ENCODE peak calls at places on chromosomes 6 and 20, in eight cellular contexts. One of them, this sample, is unnamed.

GRCh38 chr6:14601490-14601889 is 483.9 kb downstream of the CD83 start:
- DNase-seq in HCT116: no peak
- DNase-seq in Panc1: no peak
- DNase-seq in SK-N-SH: peak; percentile 22
- DNase-seq in sigmoid colon: no peak
- DNase-seq in GM23338: no peak
- DNase-seq in prostate gland: no peak
- DNase-seq in stomach: peak; percentile 57
- DNase-seq in this sample: peak; percentile 40

GRCh38 chr6:20348091-20348490 is 53.6 kb upstream of the E2F3 start:
- DNase-seq in stomach: no peak
- DNase-seq in GM23338: no peak
- DNase-seq in SK-N-SH: no peak
- DNase-seq in sigmoid colon: no peak
- DNase-seq in Panc1: no peak
- DNase-seq in HCT116: no peak
- DNase-seq in prostate gland: no peak
- DNase-seq in this sample: no peak

GRCh38 chr6:9408718-9409117 is 973.4 kb upstream of the SLC35B3 start:
- DNase-seq in SK-N-SH: no peak
- DNase-seq in GM23338: no peak
- DNase-seq in HCT116: no peak
- DNase-seq in sigmoid colon: no peak
- DNase-seq in prostate gland: no peak
- DNase-seq in Panc1: no peak
- DNase-seq in stomach: no peak
- DNase-seq in this sample: no peak

GRCh38 chr6:75023634-75024033 is 182.2 kb downstream of the COL12A1 start:
- DNase-seq in GM23338: no peak
- DNase-seq in sigmoid colon: no peak
- DNase-seq in HCT116: no peak
- DNase-seq in SK-N-SH: no peak
- DNase-seq in stomach: no peak
- DNase-seq in prostate gland: no peak
- DNase-seq in Panc1: no peak
- DNase-seq in this sample: no peak

GRCh38 chr20:3243718-3244358 is 4.8 kb upstream of the SLC4A11 start:
- DNase-seq in HCT116: no peak
- DNase-seq in prostate gland: no peak
- DNase-seq in sigmoid colon: no peak
- DNase-seq in Panc1: no peak
- DNase-seq in GM23338: peak; percentile 19
- DNase-seq in SK-N-SH: no peak
- DNase-seq in stomach: no peak
- DNase-seq in this sample: no peak

GRCh38 chr20:38249536-38250310 is 10.8 kb downstream of the KIAA1755 start:
- DNase-seq in sigmoid colon: peak; percentile 60
- DNase-seq in GM23338: no peak
- DNase-seq in prostate gland: no peak
- DNase-seq in stomach: no peak
- DNase-seq in HCT116: no peak
- DNase-seq in Panc1: no peak
- DNase-seq in SK-N-SH: no peak
- DNase-seq in this sample: no peak

GRCh38 chr6:89793586-89793985 is 26.0 kb downstream of the MDN1 start:
- DNase-seq in prostate gland: no peak
- DNase-seq in sigmoid colon: no peak
- DNase-seq in stomach: no peak
- DNase-seq in Panc1: no peak
- DNase-seq in GM23338: no peak
- DNase-seq in HCT116: no peak
- DNase-seq in SK-N-SH: no peak
- DNase-seq in this sample: no peak

GRCh38 chr6:26045046-26045938 is 41.9 kb upstream of the HFE start:
- DNase-seq in Panc1: peak; percentile 98
- DNase-seq in GM23338: no peak
- DNase-seq in prostate gland: peak; percentile 91
- DNase-seq in stomach: peak; percentile 76
- DNase-seq in HCT116: no peak
- DNase-seq in sigmoid colon: peak; percentile 94
- DNase-seq in SK-N-SH: peak; percentile 77
- DNase-seq in this sample: peak; percentile 94

GRCh38 chr6:111658445-111659154 is 52.9 kb upstream of the TRAF3IP2 start:
- DNase-seq in SK-N-SH: no peak
- DNase-seq in prostate gland: peak; percentile 53
- DNase-seq in HCT116: no peak
- DNase-seq in Panc1: no peak
- DNase-seq in stomach: no peak
- DNase-seq in GM23338: no peak
- DNase-seq in sigmoid colon: no peak
- DNase-seq in this sample: no peak

GRCh38 chr20:7383218-7383617 is 557.0 kb downstream of the HAO1 start:
- DNase-seq in SK-N-SH: no peak
- DNase-seq in stomach: no peak
- DNase-seq in sigmoid colon: no peak
- DNase-seq in HCT116: no peak
- DNase-seq in GM23338: no peak
- DNase-seq in prostate gland: no peak
- DNase-seq in Panc1: no peak
- DNase-seq in this sample: no peak

GRCh38 chr6:20569000-20569610 is 34.8 kb downstream of the CDKAL1 start:
- DNase-seq in sigmoid colon: no peak
- DNase-seq in stomach: no peak
- DNase-seq in GM23338: no peak
- DNase-seq in HCT116: no peak
- DNase-seq in SK-N-SH: no peak
- DNase-seq in prostate gland: no peak
- DNase-seq in Panc1: no peak
- DNase-seq in this sample: no peak

GRCh38 chr6:17101422-17102257 is at the start of gene STMND1:
- DNase-seq in SK-N-SH: peak; percentile 47
- DNase-seq in GM23338: peak; percentile 68
- DNase-seq in HCT116: no peak
- DNase-seq in Panc1: no peak
- DNase-seq in stomach: peak; percentile 59
- DNase-seq in prostate gland: peak; percentile 40
- DNase-seq in sigmoid colon: peak; percentile 74
- DNase-seq in this sample: no peak

GRCh38 chr20:32189691-32190607 is 17.6 kb downstream of the PLAGL2 start:
- DNase-seq in GM23338: peak; percentile 93
- DNase-seq in Panc1: no peak
- DNase-seq in stomach: peak; percentile 57
- DNase-seq in SK-N-SH: peak; percentile 92
- DNase-seq in HCT116: no peak
- DNase-seq in prostate gland: peak; percentile 65
- DNase-seq in sigmoid colon: peak; percentile 76
- DNase-seq in this sample: no peak

GRCh38 chr6:4355241-4355640 is 219.9 kb upstream of the ECI2 start:
- DNase-seq in Panc1: no peak
- DNase-seq in HCT116: peak; percentile 13
- DNase-seq in sigmoid colon: no peak
- DNase-seq in stomach: peak; percentile 18
- DNase-seq in GM23338: no peak
- DNase-seq in SK-N-SH: no peak
- DNase-seq in prostate gland: no peak
- DNase-seq in this sample: no peak

GRCh38 chr6:24520929-24521546 is 26.3 kb downstream of the ALDH5A1 start:
- DNase-seq in Panc1: peak; percentile 28
- DNase-seq in prostate gland: peak; percentile 26
- DNase-seq in sigmoid colon: no peak
- DNase-seq in SK-N-SH: peak; percentile 63
- DNase-seq in HCT116: peak; percentile 23
- DNase-seq in stomach: peak; percentile 56
- DNase-seq in GM23338: peak; percentile 74
- DNase-seq in this sample: peak; percentile 40

GRCh38 chr6:32079566-32080290 is 29.4 kb downstream of the TNXB start:
- DNase-seq in HCT116: no peak
- DNase-seq in Panc1: no peak
- DNase-seq in prostate gland: no peak
- DNase-seq in stomach: no peak
- DNase-seq in SK-N-SH: no peak
- DNase-seq in sigmoid colon: no peak
- DNase-seq in GM23338: no peak
- DNase-seq in this sample: no peak

GRCh38 chr6:105851586-105851985 is 234.6 kb upstream of the PRDM1 start:
- DNase-seq in stomach: no peak
- DNase-seq in Panc1: no peak
- DNase-seq in prostate gland: no peak
- DNase-seq in GM23338: no peak
- DNase-seq in HCT116: no peak
- DNase-seq in sigmoid colon: no peak
- DNase-seq in SK-N-SH: no peak
- DNase-seq in this sample: no peak

GRCh38 chr6:56540950-56541600 is 101.6 kb downstream of the DST start:
- DNase-seq in HCT116: no peak
- DNase-seq in Panc1: no peak
- DNase-seq in sigmoid colon: no peak
- DNase-seq in stomach: no peak
- DNase-seq in GM23338: no peak
- DNase-seq in SK-N-SH: no peak
- DNase-seq in prostate gland: no peak
- DNase-seq in this sample: no peak

GRCh38 chr20:9025643-9026042 is 43.2 kb upstream of the PLCB4 start:
- DNase-seq in Panc1: no peak
- DNase-seq in GM23338: no peak
- DNase-seq in prostate gland: no peak
- DNase-seq in sigmoid colon: no peak
- DNase-seq in stomach: no peak
- DNase-seq in HCT116: no peak
- DNase-seq in SK-N-SH: no peak
- DNase-seq in this sample: no peak

GRCh38 chr6:7805828-7806227 is 79.9 kb downstream of the BMP6 start:
- DNase-seq in sigmoid colon: no peak
- DNase-seq in stomach: no peak
- DNase-seq in SK-N-SH: no peak
- DNase-seq in Panc1: no peak
- DNase-seq in prostate gland: no peak
- DNase-seq in GM23338: no peak
- DNase-seq in HCT116: no peak
- DNase-seq in this sample: no peak

GRCh38 chr20:57332105-57333089 is 2.8 kb downstream of the SPO11 start:
- DNase-seq in stomach: no peak
- DNase-seq in GM23338: peak; percentile 16
- DNase-seq in prostate gland: no peak
- DNase-seq in Panc1: no peak
- DNase-seq in SK-N-SH: no peak
- DNase-seq in HCT116: no peak
- DNase-seq in sigmoid colon: no peak
- DNase-seq in this sample: no peak

GRCh38 chr20:17971571-17972013 is 2.8 kb downstream of the MGME1 start:
- DNase-seq in SK-N-SH: no peak
- DNase-seq in Panc1: no peak
- DNase-seq in HCT116: no peak
- DNase-seq in prostate gland: no peak
- DNase-seq in stomach: no peak
- DNase-seq in GM23338: peak; percentile 80
- DNase-seq in sigmoid colon: no peak
- DNase-seq in this sample: no peak

GRCh38 chr20:17968366-17969275 is at the start of the genes MGME1 and SNX5:
- DNase-seq in Panc1: peak; percentile 98
- DNase-seq in sigmoid colon: peak; percentile 100
- DNase-seq in stomach: peak; percentile 99
- DNase-seq in GM23338: peak; percentile 99
- DNase-seq in HCT116: peak; percentile 99
- DNase-seq in prostate gland: peak; percentile 99
- DNase-seq in SK-N-SH: peak; percentile 95
- DNase-seq in this sample: peak; percentile 97

GRCh38 chr20:17967595-17968365 is 814 bp downstream of the SNX5 start:
- DNase-seq in SK-N-SH: no peak
- DNase-seq in stomach: peak; percentile 30
- DNase-seq in GM23338: no peak
- DNase-seq in prostate gland: peak; percentile 16
- DNase-seq in HCT116: no peak
- DNase-seq in sigmoid colon: no peak
- DNase-seq in Panc1: peak; percentile 22
- DNase-seq in this sample: peak; percentile 91

GRCh38 chr20:17969276-17969883 is 562 bp downstream of the MGME1 start:
- DNase-seq in GM23338: peak; percentile 57
- DNase-seq in prostate gland: peak; percentile 42
- DNase-seq in SK-N-SH: peak; percentile 53
- DNase-seq in Panc1: no peak
- DNase-seq in sigmoid colon: no peak
- DNase-seq in HCT116: no peak
- DNase-seq in stomach: peak; percentile 52
- DNase-seq in this sample: no peak

GRCh38 chr20:17969884-17970409 is 1.1 kb downstream of the MGME1 start:
- DNase-seq in sigmoid colon: no peak
- DNase-seq in SK-N-SH: no peak
- DNase-seq in GM23338: peak; percentile 39
- DNase-seq in prostate gland: peak; percentile 22
- DNase-seq in stomach: no peak
- DNase-seq in Panc1: no peak
- DNase-seq in HCT116: no peak
- DNase-seq in this sample: no peak
- TF ChIP-seq POLR2AphosphoS5 in sigmoid colon: peak; percentile 42
- TF ChIP-seq POLR2AphosphoS5 in SK-N-SH: peak; percentile 28
- TF ChIP-seq POLR2AphosphoS5 in GM23338: no peak
- TF ChIP-seq POLR2AphosphoS5 in prostate gland: no peak
- TF ChIP-seq POLR2AphosphoS5 in stomach: no peak
- TF ChIP-seq POLR2AphosphoS5 in Panc1: no peak
- TF ChIP-seq POLR2AphosphoS5 in HCT116: no peak
- TF ChIP-seq POLR2AphosphoS5 in this sample: no peak

GRCh38 chr6:36745283-36745682 is 47.7 kb downstream of the RAB44 start:
- DNase-seq in Panc1: no peak
- DNase-seq in HCT116: no peak
- DNase-seq in GM23338: no peak
- DNase-seq in prostate gland: no peak
- DNase-seq in sigmoid colon: no peak
- DNase-seq in stomach: no peak
- DNase-seq in SK-N-SH: no peak
- DNase-seq in this sample: no peak
- H3K4me1 ChIP-seq in Panc1: no peaks in the 10 kb centered on the region
- H3K4me1 ChIP-seq in HCT116: no peaks in the 10 kb centered on the region
- H3K4me1 ChIP-seq in GM23338: no peaks in the 10 kb centered on the region
- H3K4me1 ChIP-seq in prostate gland: no peaks in the 10 kb centered on the region
- H3K4me1 ChIP-seq in sigmoid colon: no peaks in the 10 kb centered on the region
- H3K4me1 ChIP-seq in stomach: no peaks in the 10 kb centered on the region
- H3K4me1 ChIP-seq in SK-N-SH: no peaks in the 10 kb centered on the region
- H3K4me1 ChIP-seq in this sample: peaks cover 4% of the 10 kb centered on the region

GRCh38 chr6:46777476-46778346 is 15.5 kb upstream of the MEP1A start:
- DNase-seq in HCT116: no peak
- DNase-seq in Panc1: no peak
- DNase-seq in prostate gland: no peak
- DNase-seq in stomach: no peak
- DNase-seq in GM23338: no peak
- DNase-seq in SK-N-SH: no peak
- DNase-seq in sigmoid colon: no peak
- DNase-seq in this sample: no peak
- TF ChIP-seq POLR2AphosphoS5 in HCT116: no peak
- TF ChIP-seq POLR2AphosphoS5 in Panc1: no peak
- TF ChIP-seq POLR2AphosphoS5 in prostate gland: no peak
- TF ChIP-seq POLR2AphosphoS5 in stomach: no peak
- TF ChIP-seq POLR2AphosphoS5 in GM23338: no peak
- TF ChIP-seq POLR2AphosphoS5 in SK-N-SH: no peak
- TF ChIP-seq POLR2AphosphoS5 in sigmoid colon: no peak
- TF ChIP-seq POLR2AphosphoS5 in this sample: no peak

DNA sequence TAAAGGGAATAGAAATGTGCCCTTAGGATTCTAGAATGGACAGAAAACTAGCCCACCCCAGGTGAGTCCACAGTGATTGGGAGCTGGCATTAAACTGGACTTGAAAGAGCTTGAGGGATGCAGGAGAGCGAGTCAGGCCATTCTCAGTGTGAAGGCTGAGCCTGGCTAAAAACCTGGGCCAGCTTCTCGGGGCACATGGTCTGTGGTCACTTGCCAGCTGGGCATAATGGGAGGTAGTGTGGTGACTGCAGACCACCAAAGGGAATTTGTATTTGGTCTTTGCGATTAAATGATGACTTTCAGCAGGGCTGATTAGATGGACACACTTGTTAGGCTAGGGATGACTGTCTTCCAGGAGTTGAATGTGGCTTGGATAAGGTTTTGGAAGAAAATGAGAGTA is 71.3 kb downstream of the TULP4 start:
- DNase-seq in Panc1: no peak
- DNase-seq in SK-N-SH: no peak
- DNase-seq in sigmoid colon: no peak
- DNase-seq in prostate gland: no peak
- DNase-seq in HCT116: no peak
- DNase-seq in GM23338: no peak
- DNase-seq in stomach: no peak
- DNase-seq in this sample: no peak
- H3K4me1 ChIP-seq in Panc1: no peaks in the 10 kb centered on the region
- H3K4me1 ChIP-seq in SK-N-SH: peaks cover 21% of the 10 kb centered on the region
- H3K4me1 ChIP-seq in sigmoid colon: no peaks in the 10 kb centered on the region
- H3K4me1 ChIP-seq in prostate gland: no peaks in the 10 kb centered on the region
- H3K4me1 ChIP-seq in HCT116: no peaks in the 10 kb centered on the region
- H3K4me1 ChIP-seq in GM23338: no peaks in the 10 kb centered on the region
- H3K4me1 ChIP-seq in stomach: peaks cover 3% of the 10 kb centered on the region
- H3K4me1 ChIP-seq in this sample: peaks cover 14% of the 10 kb centered on the region

This sample was measured in vagina.